ENCODE peak calls at places on chromosome 21, in ten cellular contexts. H is stimulated activated CD4-positive, alpha-beta T cell treated with anti-CD3 and anti-CD28 coated beads, Interleukin-4, amount 100 ng/mL, for 1 hour; W is GM04504; B is stomach; S is activated T-cell treated with anti-CD3 and anti-CD28 coated beads, Interleukin-2, amount 50 U/mL, for 1 hour; F is fibroblast of mammary gland; T is A549; D is GM23338; G is stimulated activated CD8-positive, alpha-beta memory T cell treated with anti-CD3 and anti-CD28 coated beads, Interleukin-15, amount 100 ng/mL, for 4 hours; Y is skeletal muscle cell. E is an unnamed sample.

GRCh38 chr21:37659874-37660273 is 256.4 kb downstream of the KCNJ6 start:
- DNase-seq in F (no peak), G (no peak), Y (no peak), B (no peak), S (no peak), D (no peak), T (no peak), W (no peak), H (no peak), E (no peak)

GRCh38 chr21:24514081-24514733 is 1093.1 kb downstream of the MRPL39 start:
- DNase-seq in B (no peak), H (no peak), W (no peak), S (no peak), T (peak; percentile 0), D (peak; percentile 9), Y (no peak), F (no peak), G (no peak), E (peak; percentile 57)

GRCh38 chr21:31221051-31221450 is 123.0 kb downstream of the TIAM1 start:
- DNase-seq in H (no peak), G (no peak), D (no peak), T (no peak), W (no peak), F (no peak), B (no peak), S (no peak), Y (no peak), E (no peak)

GRCh38 chr21:45018131-45019075 is 56.0 kb upstream of the ADARB1 start:
- DNase-seq in T (no peak), B (no peak), W (no peak), Y (no peak), D (no peak), G (no peak), S (peak; percentile 25), H (no peak), F (no peak), E (no peak)

GRCh38 chr21:46515109-46515508 is 56.4 kb downstream of the DIP2A start:
- DNase-seq in H (no peak), G (no peak), B (peak; percentile 82), D (no peak), T (no peak), W (no peak), Y (no peak), F (peak; percentile 60), S (no peak), E (no peak)

GRCh38 chr21:45269861-45270260 is 17.8 kb downstream of the POFUT2 start:
- DNase-seq in G (no peak), H (no peak), Y (no peak), D (no peak), W (no peak), S (peak; percentile 14), B (peak; percentile 11), T (no peak), F (no peak), E (no peak)

GRCh38 chr21:46214478-46215340 is 13.9 kb downstream of the LSS start:
- DNase-seq in Y (no peak), F (no peak), H (no peak), D (no peak), T (no peak), B (no peak), S (no peak), W (no peak), G (no peak), E (no peak)

GRCh38 chr21:42835611-42836401 is 43.5 kb downstream of the WDR4 start:
- DNase-seq in D (no peak), S (no peak), H (no peak), T (no peak), G (no peak), W (no peak), F (no peak), Y (no peak), B (peak; percentile 13), E (no peak)

E was measured in PC-3.